ENCODE peak calls at places on chromosome 22, in five cellular contexts. One of them, this sample, is unnamed.

GRCh38 chr22:46833228-46833627 is 70.8 kb downstream of the TBC1D22A start:
- DNase-seq in hippocampal formation: no peak
- DNase-seq in activated CD4-positive, alpha-beta T cell treated with anti-CD3 and anti-CD28 coated beads, Interleukin-2, amount 50 U/mL, for 24 hours: no peak
- DNase-seq in NCI-H2081: no peak
- DNase-seq in stimulated activated CD8-positive, alpha-beta memory T cell treated with anti-CD3 and anti-CD28 coated beads, Interleukin-7, amount 100 ng/mL, for 1 hour: no peak
- DNase-seq in this sample: no peak

GRCh38 chr22:45316796-45317526 is 7.2 kb downstream of the FAM118A start:
- DNase-seq in hippocampal formation: no peak
- DNase-seq in activated CD4-positive, alpha-beta T cell treated with anti-CD3 and anti-CD28 coated beads, Interleukin-2, amount 50 U/mL, for 24 hours: no peak
- DNase-seq in NCI-H2081: no peak
- DNase-seq in stimulated activated CD8-positive, alpha-beta memory T cell treated with anti-CD3 and anti-CD28 coated beads, Interleukin-7, amount 100 ng/mL, for 1 hour: no peak
- DNase-seq in this sample: no peak

GRCh38 chr22:44325718-44326548 is 13.2 kb upstream of the SHISAL1 start:
- DNase-seq in hippocampal formation: no peak
- DNase-seq in activated CD4-positive, alpha-beta T cell treated with anti-CD3 and anti-CD28 coated beads, Interleukin-2, amount 50 U/mL, for 24 hours: no peak
- DNase-seq in NCI-H2081: peak; percentile 16
- DNase-seq in stimulated activated CD8-positive, alpha-beta memory T cell treated with anti-CD3 and anti-CD28 coated beads, Interleukin-7, amount 100 ng/mL, for 1 hour: no peak
- DNase-seq in this sample: no peak

GRCh38 chr22:38317995-38318715 is 922 bp upstream of the CSNK1E start:
- DNase-seq in hippocampal formation: no peak
- DNase-seq in activated CD4-positive, alpha-beta T cell treated with anti-CD3 and anti-CD28 coated beads, Interleukin-2, amount 50 U/mL, for 24 hours: no peak
- DNase-seq in NCI-H2081: peak; percentile 80
- DNase-seq in stimulated activated CD8-positive, alpha-beta memory T cell treated with anti-CD3 and anti-CD28 coated beads, Interleukin-7, amount 100 ng/mL, for 1 hour: no peak
- DNase-seq in this sample: no peak

GRCh38 chr22:47072642-47072967 is 310.2 kb downstream of the TBC1D22A start:
- DNase-seq in hippocampal formation: no peak
- DNase-seq in activated CD4-positive, alpha-beta T cell treated with anti-CD3 and anti-CD28 coated beads, Interleukin-2, amount 50 U/mL, for 24 hours: no peak
- DNase-seq in NCI-H2081: no peak
- DNase-seq in stimulated activated CD8-positive, alpha-beta memory T cell treated with anti-CD3 and anti-CD28 coated beads, Interleukin-7, amount 100 ng/mL, for 1 hour: no peak
- DNase-seq in this sample: no peak

GRCh38 chr22:48585916-48586798 is 1241.5 kb downstream of the BRD1 start:
- DNase-seq in hippocampal formation: no peak
- DNase-seq in activated CD4-positive, alpha-beta T cell treated with anti-CD3 and anti-CD28 coated beads, Interleukin-2, amount 50 U/mL, for 24 hours: no peak
- DNase-seq in NCI-H2081: no peak
- DNase-seq in stimulated activated CD8-positive, alpha-beta memory T cell treated with anti-CD3 and anti-CD28 coated beads, Interleukin-7, amount 100 ng/mL, for 1 hour: no peak
- DNase-seq in this sample: no peak

GRCh38 chr22:25564320-25564978 is at the start of gene GRK3:
- DNase-seq in hippocampal formation: peak; percentile 50
- DNase-seq in activated CD4-positive, alpha-beta T cell treated with anti-CD3 and anti-CD28 coated beads, Interleukin-2, amount 50 U/mL, for 24 hours: peak; percentile 28
- DNase-seq in NCI-H2081: peak; percentile 10
- DNase-seq in stimulated activated CD8-positive, alpha-beta memory T cell treated with anti-CD3 and anti-CD28 coated beads, Interleukin-7, amount 100 ng/mL, for 1 hour: peak; percentile 25
- DNase-seq in this sample: peak; percentile 54

GRCh38 chr22:45120931-45121330 is 42.8 kb upstream of the NUP50 start:
- DNase-seq in hippocampal formation: no peak
- DNase-seq in activated CD4-positive, alpha-beta T cell treated with anti-CD3 and anti-CD28 coated beads, Interleukin-2, amount 50 U/mL, for 24 hours: no peak
- DNase-seq in NCI-H2081: no peak
- DNase-seq in stimulated activated CD8-positive, alpha-beta memory T cell treated with anti-CD3 and anti-CD28 coated beads, Interleukin-7, amount 100 ng/mL, for 1 hour: no peak
- DNase-seq in this sample: no peak

GRCh38 chr22:44130076-44130711 is 50.5 kb upstream of the PARVG start:
- DNase-seq in hippocampal formation: no peak
- DNase-seq in activated CD4-positive, alpha-beta T cell treated with anti-CD3 and anti-CD28 coated beads, Interleukin-2, amount 50 U/mL, for 24 hours: no peak
- DNase-seq in NCI-H2081: no peak
- DNase-seq in stimulated activated CD8-positive, alpha-beta memory T cell treated with anti-CD3 and anti-CD28 coated beads, Interleukin-7, amount 100 ng/mL, for 1 hour: no peak
- DNase-seq in this sample: peak; percentile 10

GRCh38 chr22:32700186-32700882 is 101.2 kb upstream of the TIMP3 start:
- DNase-seq in hippocampal formation: no peak
- DNase-seq in activated CD4-positive, alpha-beta T cell treated with anti-CD3 and anti-CD28 coated beads, Interleukin-2, amount 50 U/mL, for 24 hours: no peak
- DNase-seq in NCI-H2081: no peak
- DNase-seq in stimulated activated CD8-positive, alpha-beta memory T cell treated with anti-CD3 and anti-CD28 coated beads, Interleukin-7, amount 100 ng/mL, for 1 hour: no peak
- DNase-seq in this sample: no peak

GRCh38 chr22:44363214-44363979 is 50.6 kb upstream of the SHISAL1 start:
- DNase-seq in hippocampal formation: no peak
- DNase-seq in activated CD4-positive, alpha-beta T cell treated with anti-CD3 and anti-CD28 coated beads, Interleukin-2, amount 50 U/mL, for 24 hours: no peak
- DNase-seq in NCI-H2081: no peak
- DNase-seq in stimulated activated CD8-positive, alpha-beta memory T cell treated with anti-CD3 and anti-CD28 coated beads, Interleukin-7, amount 100 ng/mL, for 1 hour: no peak
- DNase-seq in this sample: peak; percentile 13

GRCh38 chr22:42939941-42940653 is 74.9 kb downstream of the PACSIN2 start:
- DNase-seq in hippocampal formation: no peak
- DNase-seq in activated CD4-positive, alpha-beta T cell treated with anti-CD3 and anti-CD28 coated beads, Interleukin-2, amount 50 U/mL, for 24 hours: no peak
- DNase-seq in NCI-H2081: peak; percentile 39
- DNase-seq in stimulated activated CD8-positive, alpha-beta memory T cell treated with anti-CD3 and anti-CD28 coated beads, Interleukin-7, amount 100 ng/mL, for 1 hour: no peak
- DNase-seq in this sample: no peak

GRCh38 chr22:16717699-16718558 is 107.3 kb downstream of the XKR3 start:
- DNase-seq in hippocampal formation: no peak
- DNase-seq in activated CD4-positive, alpha-beta T cell treated with anti-CD3 and anti-CD28 coated beads, Interleukin-2, amount 50 U/mL, for 24 hours: no peak
- DNase-seq in NCI-H2081: no peak
- DNase-seq in stimulated activated CD8-positive, alpha-beta memory T cell treated with anti-CD3 and anti-CD28 coated beads, Interleukin-7, amount 100 ng/mL, for 1 hour: no peak
- DNase-seq in this sample: no peak

GRCh38 chr22:22698263-22698750 is 53.9 kb downstream of the GGTLC2 start:
- DNase-seq in hippocampal formation: no peak
- DNase-seq in activated CD4-positive, alpha-beta T cell treated with anti-CD3 and anti-CD28 coated beads, Interleukin-2, amount 50 U/mL, for 24 hours: no peak
- DNase-seq in NCI-H2081: no peak
- DNase-seq in stimulated activated CD8-positive, alpha-beta memory T cell treated with anti-CD3 and anti-CD28 coated beads, Interleukin-7, amount 100 ng/mL, for 1 hour: no peak
- DNase-seq in this sample: no peak

GRCh38 chr22:50737728-50738648 is at the start of gene ACR:
- DNase-seq in hippocampal formation: no peak
- DNase-seq in activated CD4-positive, alpha-beta T cell treated with anti-CD3 and anti-CD28 coated beads, Interleukin-2, amount 50 U/mL, for 24 hours: no peak
- DNase-seq in NCI-H2081: no peak
- DNase-seq in stimulated activated CD8-positive, alpha-beta memory T cell treated with anti-CD3 and anti-CD28 coated beads, Interleukin-7, amount 100 ng/mL, for 1 hour: no peak
- DNase-seq in this sample: no peak

GRCh38 chr22:29917052-29917902 is 34.3 kb downstream of the MTMR3 start:
- DNase-seq in hippocampal formation: no peak
- DNase-seq in activated CD4-positive, alpha-beta T cell treated with anti-CD3 and anti-CD28 coated beads, Interleukin-2, amount 50 U/mL, for 24 hours: no peak
- DNase-seq in NCI-H2081: no peak
- DNase-seq in stimulated activated CD8-positive, alpha-beta memory T cell treated with anti-CD3 and anti-CD28 coated beads, Interleukin-7, amount 100 ng/mL, for 1 hour: no peak
- DNase-seq in this sample: no peak

This sample was measured in globus pallidus.